ENCODE peak calls at places on chromosomes 7 and 10, in eight cellular contexts. One of them, this sample, is unnamed.

GRCh38 chr7:45924283-45924682 is 3.2 kb upstream of the IGFBP3 start:
- DNase-seq in type B pancreatic cell: no peak
- DNase-seq in left ventricle myocardium inferior: no peak
- DNase-seq in fibroblast of the aortic adventitia: peak
- DNase-seq in NCI-H1694 treated with DMSO at 0.1 percent for 48 hours: no peak
- DNase-seq in stimulated activated CD4-positive, alpha-beta T cell treated with anti-CD3 and anti-CD28 coated beads, TNF-alpha, amount 100 ng/mL, for 4 hours: no peak
- DNase-seq in amniotic epithelial cell: peak
- DNase-seq in RPMI7951: peak
- DNase-seq in this sample: peak

GRCh38 chr7:2282185-2282751 is 32.0 kb downstream of the SNX8 start:
- DNase-seq in type B pancreatic cell: no peak
- DNase-seq in left ventricle myocardium inferior: no peak
- DNase-seq in fibroblast of the aortic adventitia: peak
- DNase-seq in NCI-H1694 treated with DMSO at 0.1 percent for 48 hours: no peak
- DNase-seq in stimulated activated CD4-positive, alpha-beta T cell treated with anti-CD3 and anti-CD28 coated beads, TNF-alpha, amount 100 ng/mL, for 4 hours: no peak
- DNase-seq in amniotic epithelial cell: peak
- DNase-seq in RPMI7951: no peak
- DNase-seq in this sample: no peak

GRCh38 chr10:22624289-22624738 is 90.1 kb downstream of the PIP4K2A start:
- DNase-seq in type B pancreatic cell: no peak
- DNase-seq in left ventricle myocardium inferior: no peak
- DNase-seq in fibroblast of the aortic adventitia: peak
- DNase-seq in NCI-H1694 treated with DMSO at 0.1 percent for 48 hours: no peak
- DNase-seq in stimulated activated CD4-positive, alpha-beta T cell treated with anti-CD3 and anti-CD28 coated beads, TNF-alpha, amount 100 ng/mL, for 4 hours: no peak
- DNase-seq in amniotic epithelial cell: peak
- DNase-seq in RPMI7951: peak
- DNase-seq in this sample: peak

GRCh38 chr7:70777251-70777650 is 354.7 kb upstream of the GALNT17 start:
- DNase-seq in type B pancreatic cell: no peak
- DNase-seq in left ventricle myocardium inferior: no peak
- DNase-seq in fibroblast of the aortic adventitia: no peak
- DNase-seq in NCI-H1694 treated with DMSO at 0.1 percent for 48 hours: no peak
- DNase-seq in stimulated activated CD4-positive, alpha-beta T cell treated with anti-CD3 and anti-CD28 coated beads, TNF-alpha, amount 100 ng/mL, for 4 hours: no peak
- DNase-seq in amniotic epithelial cell: no peak
- DNase-seq in RPMI7951: no peak
- DNase-seq in this sample: no peak

GRCh38 chr10:21727452-21728168 is 193.6 kb downstream of the MLLT10 start:
- DNase-seq in type B pancreatic cell: no peak
- DNase-seq in left ventricle myocardium inferior: no peak
- DNase-seq in fibroblast of the aortic adventitia: no peak
- DNase-seq in NCI-H1694 treated with DMSO at 0.1 percent for 48 hours: no peak
- DNase-seq in stimulated activated CD4-positive, alpha-beta T cell treated with anti-CD3 and anti-CD28 coated beads, TNF-alpha, amount 100 ng/mL, for 4 hours: no peak
- DNase-seq in amniotic epithelial cell: peak
- DNase-seq in RPMI7951: peak
- DNase-seq in this sample: no peak

GRCh38 chr7:75819711-75820110 is 6.1 kb upstream of the CCL24 start:
- DNase-seq in type B pancreatic cell: no peak
- DNase-seq in left ventricle myocardium inferior: no peak
- DNase-seq in fibroblast of the aortic adventitia: no peak
- DNase-seq in NCI-H1694 treated with DMSO at 0.1 percent for 48 hours: no peak
- DNase-seq in stimulated activated CD4-positive, alpha-beta T cell treated with anti-CD3 and anti-CD28 coated beads, TNF-alpha, amount 100 ng/mL, for 4 hours: no peak
- DNase-seq in amniotic epithelial cell: no peak
- DNase-seq in RPMI7951: no peak
- DNase-seq in this sample: no peak

GRCh38 chr7:39133088-39133487 is 155.4 kb downstream of the POU6F2 start:
- DNase-seq in type B pancreatic cell: no peak
- DNase-seq in left ventricle myocardium inferior: no peak
- DNase-seq in fibroblast of the aortic adventitia: no peak
- DNase-seq in NCI-H1694 treated with DMSO at 0.1 percent for 48 hours: no peak
- DNase-seq in stimulated activated CD4-positive, alpha-beta T cell treated with anti-CD3 and anti-CD28 coated beads, TNF-alpha, amount 100 ng/mL, for 4 hours: no peak
- DNase-seq in amniotic epithelial cell: no peak
- DNase-seq in RPMI7951: peak
- DNase-seq in this sample: no peak

GRCh38 chr10:123847686-123848432 is 43.7 kb downstream of the CPXM2 start:
- DNase-seq in type B pancreatic cell: no peak
- DNase-seq in left ventricle myocardium inferior: no peak
- DNase-seq in fibroblast of the aortic adventitia: peak
- DNase-seq in NCI-H1694 treated with DMSO at 0.1 percent for 48 hours: no peak
- DNase-seq in stimulated activated CD4-positive, alpha-beta T cell treated with anti-CD3 and anti-CD28 coated beads, TNF-alpha, amount 100 ng/mL, for 4 hours: no peak
- DNase-seq in amniotic epithelial cell: peak
- DNase-seq in RPMI7951: peak
- DNase-seq in this sample: no peak

GRCh38 chr7:155464183-155464582 is 6.3 kb downstream of the EN2 start:
- DNase-seq in type B pancreatic cell: no peak
- DNase-seq in left ventricle myocardium inferior: no peak
- DNase-seq in fibroblast of the aortic adventitia: no peak
- DNase-seq in NCI-H1694 treated with DMSO at 0.1 percent for 48 hours: no peak
- DNase-seq in stimulated activated CD4-positive, alpha-beta T cell treated with anti-CD3 and anti-CD28 coated beads, TNF-alpha, amount 100 ng/mL, for 4 hours: no peak
- DNase-seq in amniotic epithelial cell: no peak
- DNase-seq in RPMI7951: no peak
- DNase-seq in this sample: peak

GRCh38 chr7:5472432-5473315 is 49.0 kb upstream of the TNRC18 start:
- DNase-seq in type B pancreatic cell: no peak
- DNase-seq in left ventricle myocardium inferior: no peak
- DNase-seq in fibroblast of the aortic adventitia: no peak
- DNase-seq in NCI-H1694 treated with DMSO at 0.1 percent for 48 hours: peak
- DNase-seq in stimulated activated CD4-positive, alpha-beta T cell treated with anti-CD3 and anti-CD28 coated beads, TNF-alpha, amount 100 ng/mL, for 4 hours: no peak
- DNase-seq in amniotic epithelial cell: no peak
- DNase-seq in RPMI7951: no peak
- DNase-seq in this sample: no peak

GRCh38 chr10:84563355-84563754 is 235.0 kb downstream of the CCSER2 start:
- DNase-seq in type B pancreatic cell: no peak
- DNase-seq in left ventricle myocardium inferior: no peak
- DNase-seq in fibroblast of the aortic adventitia: no peak
- DNase-seq in NCI-H1694 treated with DMSO at 0.1 percent for 48 hours: no peak
- DNase-seq in stimulated activated CD4-positive, alpha-beta T cell treated with anti-CD3 and anti-CD28 coated beads, TNF-alpha, amount 100 ng/mL, for 4 hours: no peak
- DNase-seq in amniotic epithelial cell: no peak
- DNase-seq in RPMI7951: no peak
- DNase-seq in this sample: no peak

This sample was measured in SK-MEL-5.